ENCODE peak calls at places on chromosomes 11 and 22, in five cellular contexts. P, L, W, A and Y are unnamed samples. For H3K9me3, the result is how much of the 10 kb centered on the place peaks cover.

GRCh38 chr11:18384157-18384641 is 10.2 kb upstream of the LDHA start:
- DNase-seq in L (peak), W (peak), A (peak), P (no peak), Y (no peak)

GRCh38 chr11:45662096-45662664 is 3.2 kb downstream of the CHST1 start:
- DNase-seq in P (no peak), A (peak), W (peak), L (no peak), Y (no peak)

GRCh38 chr11:131624526-131624925 is 254.1 kb downstream of the NTM start:
- DNase-seq in P (no peak), W (no peak), L (no peak), A (no peak), Y (no peak)

GRCh38 chr11:67056640-67057409 is at the start of gene RHOD:
- DNase-seq in A (peak), L (peak), W (peak), P (peak), Y (no peak)

GRCh38 chr11:115539844-115540243 is 35.6 kb upstream of the CADM1 start:
- DNase-seq in W (no peak), L (no peak), P (no peak), A (no peak), Y (no peak)

GRCh38 chr11:96123301-96123700 is 199.4 kb upstream of the MTMR2 start:
- DNase-seq in A (no peak), L (no peak), W (no peak), P (no peak), Y (no peak)

GRCh38 chr11:105553015-105553414 is 56.9 kb upstream of the GRIA4 start:
- DNase-seq in P (no peak), L (no peak), W (no peak), A (no peak), Y (no peak)

GRCh38 chr22:43186272-43187170 is at the start of gene TTLL12:
- DNase-seq in L (peak), A (peak), P (peak), W (peak), Y (peak)

GRCh38 chr11:109135627-109136026 is 286.4 kb upstream of the C11orf87 start:
- DNase-seq in L (no peak), W (no peak), A (no peak), P (no peak), Y (no peak)

GRCh38 chr11:128621491-128622136 is 34.3 kb upstream of the ETS1 start:
- DNase-seq in P (no peak), L (no peak), A (no peak), W (no peak), Y (no peak)

GRCh38 chr11:113189909-113190667 is 124.3 kb upstream of the TTC12 start:
- DNase-seq in P (no peak), L (no peak), A (no peak), W (no peak), Y (no peak)

GRCh38 chr11:13465909-13466371 is 2.9 kb upstream of the BTBD10 start:
- DNase-seq in A (no peak), P (no peak), L (peak), W (no peak), Y (peak)

GRCh38 chr22:45218974-45219373 is 21.7 kb downstream of the KIAA0930 start:
- DNase-seq in P (no peak), A (no peak), W (no peak), L (no peak), Y (no peak)

GRCh38 chr11:120391854-120392253 is 55.6 kb downstream of the ARHGEF12 start:
- DNase-seq in P (no peak), W (no peak), L (no peak), A (no peak), Y (no peak)

GRCh38 chr11:68924073-68924925 is 20.6 kb downstream of the IGHMBP2 start:
- DNase-seq in A (no peak), L (no peak), W (peak), P (no peak), Y (no peak)

GRCh38 chr11:75083217-75083605 is 13.5 kb downstream of the OR2AT4 start:
- DNase-seq in L (no peak), A (no peak), W (no peak), P (no peak), Y (no peak)

GRCh38 chr11:9573775-9574555 is 495 bp downstream of the WEE1 start:
- DNase-seq in W (peak), P (peak), L (peak), A (peak), Y (peak)

GRCh38 chr11:109733245-109733644 is 311.3 kb downstream of the C11orf87 start:
- DNase-seq in L (no peak), W (no peak), P (no peak), A (no peak), Y (no peak)

GRCh38 chr22:19880786-19881569 is 26.3 kb upstream of the GNB1L start:
- DNase-seq in W (peak), P (peak), L (no peak), A (no peak), Y (no peak)

GRCh38 chr11:126061707-126062678 is 673 bp downstream of the CDON start:
- DNase-seq in W (no peak), L (peak), A (peak), P (no peak), Y (no peak)

GRCh38 chr11:10453261-10453660 is 1.8 kb upstream of the AMPD3 start:
- DNase-seq in W (no peak), L (no peak), P (no peak), A (no peak), Y (no peak)

GRCh38 chr11:19789840-19790710 is 77.4 kb downstream of the NAV2 start:
- DNase-seq in W (no peak), P (no peak), A (no peak), L (no peak), Y (no peak)

GRCh38 chr11:78231962-78232459 is 43.3 kb downstream of the USP35 start:
- DNase-seq in P (no peak), W (no peak), A (no peak), L (peak), Y (no peak)

GRCh38 chr11:62358273-62358672 is 21.0 kb downstream of the ASRGL1 start:
- DNase-seq in P (no peak), W (no peak), A (no peak), L (no peak), Y (no peak)

GRCh38 chr11:62359475-62359874 is 22.2 kb downstream of the ASRGL1 start:
- DNase-seq in A (no peak), W (no peak), L (no peak), P (no peak), Y (no peak)

DNA sequence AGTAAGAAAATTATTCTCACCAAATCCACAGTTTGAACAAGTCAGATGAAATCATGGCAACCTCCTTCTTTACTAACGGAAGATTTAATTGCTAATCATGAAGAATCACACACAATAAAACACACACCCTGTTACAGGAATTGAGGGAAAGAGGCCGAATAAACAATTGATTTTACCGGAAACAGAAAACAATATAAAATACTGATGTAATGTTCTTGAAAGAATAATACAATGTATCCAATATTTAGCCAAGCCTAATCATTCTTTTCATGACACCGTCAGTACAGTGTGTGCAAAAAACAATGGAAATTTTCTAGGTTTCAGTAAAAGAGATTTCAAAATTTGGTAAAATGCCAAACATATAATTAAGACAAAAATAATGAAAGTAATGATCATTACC is 23.4 kb downstream of the ASRGL1 start:
- DNase-seq in A (no peak), W (no peak), L (no peak), P (no peak), Y (no peak)
- H3K4me3 ChIP-seq in A (no peak), W (no peak), L (no peak), P (no peak), Y (no peak)

GRCh38 chr11:97445561-97445960 is 1055.7 kb downstream of the JRKL start:
- DNase-seq in L (no peak), P (no peak), A (no peak), W (no peak), Y (no peak)
- H3K9me3 ChIP-seq in L (under half), P (under half), A (under half), W (under half), Y (under half)

GRCh38 chr22:50447576-50448551 is 27.0 kb downstream of the SBF1 start:
- DNase-seq in P (no peak), W (no peak), L (no peak), A (no peak), Y (no peak)
- H3K4me3 ChIP-seq in P (no peak), W (no peak), L (no peak), A (no peak), Y (no peak)

GRCh38 chr11:3357302-3357701 is 21.6 kb downstream of the ZNF195 start:
- DNase-seq in A (no peak), L (no peak), P (no peak), W (no peak), Y (no peak)
- H3K9me3 ChIP-seq in A (under half), L (under half), P (half or more), W (half or more), Y (under half)

GRCh38 chr11:81218440-81218839 is 1515.2 kb downstream of the FAM181B start:
- DNase-seq in L (no peak), A (no peak), W (no peak), P (no peak), Y (no peak)

GRCh38 chr11:81224396-81224795 is 1509.3 kb downstream of the FAM181B start:
- DNase-seq in A (no peak), W (no peak), L (no peak), P (no peak), Y (no peak)

GRCh38 chr11:81219661-81220060 is 1514.0 kb downstream of the FAM181B start:
- DNase-seq in W (no peak), P (no peak), L (no peak), A (no peak), Y (no peak)

GRCh38 chr11:81220166-81220895 is 1513.3 kb downstream of the FAM181B start:
- DNase-seq in W (no peak), P (no peak), A (no peak), L (no peak), Y (no peak)

GRCh38 chr11:81222491-81222890 is 1511.2 kb downstream of the FAM181B start:
- DNase-seq in L (no peak), W (no peak), A (no peak), P (no peak), Y (no peak)
- H3K4me3 ChIP-seq in L (no peak), W (no peak), A (no peak), P (no peak), Y (no peak)

DNA sequence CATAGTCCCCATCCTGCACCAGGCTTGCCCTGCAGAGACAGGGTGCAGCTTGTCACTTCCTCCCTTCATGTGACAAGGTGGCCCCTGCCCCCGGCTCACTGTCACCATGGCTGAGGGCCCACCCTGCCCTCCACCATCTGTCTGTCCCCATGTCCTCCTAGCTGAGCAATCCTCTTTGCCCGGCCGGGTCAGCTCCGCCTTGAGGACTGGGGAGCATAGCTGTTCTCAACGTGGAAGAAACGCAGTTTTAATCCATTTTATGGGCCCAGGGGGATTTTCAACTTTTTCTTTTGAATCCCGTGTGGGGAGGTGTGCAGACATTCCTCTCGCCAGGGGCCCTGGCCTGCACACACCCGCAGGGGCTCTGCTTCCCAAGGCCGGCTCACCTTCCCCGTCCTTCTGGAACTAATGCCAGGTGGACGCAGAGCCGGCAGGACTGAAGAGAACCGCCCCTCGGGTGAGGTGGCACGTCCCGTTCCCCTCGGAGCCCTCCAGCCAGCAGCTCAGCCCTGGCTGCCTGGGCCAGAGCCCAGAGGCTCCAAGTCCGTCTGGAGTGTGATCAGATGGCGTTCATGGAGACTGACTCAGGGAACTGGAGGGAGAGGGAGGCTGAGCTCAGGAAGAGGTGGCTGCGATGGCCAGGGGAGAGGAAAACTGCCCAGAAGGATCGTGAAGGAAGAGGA is 1108.7 kb downstream of the BRD1 start:
- DNase-seq in W (peak), L (no peak), P (no peak), A (peak), Y (no peak)
- H3K9me3 ChIP-seq in W (under half), L (under half), P (under half), A (under half), Y (under half)